ENCODE peak calls at places on chromosomes 5 and 9, in ten cellular contexts. One of them, this sample, is unnamed.

GRCh38 chr5:87029951-87030350 is 237.7 kb upstream of the RASA1 start:
- DNase-seq in bronchial epithelial cell: no peak
- DNase-seq in tibial artery: no peak
- DNase-seq in cardiac fibroblast: no peak
- DNase-seq in A549: no peak
- DNase-seq in uterus: no peak
- DNase-seq in foreskin fibroblast: no peak
- DNase-seq in SK-N-SH: no peak
- DNase-seq in AG10803: no peak
- DNase-seq in choroid plexus epithelial cell: no peak
- DNase-seq in this sample: no peak

GRCh38 chr5:148913985-148914421 is 87.6 kb downstream of the ADRB2 start:
- DNase-seq in foreskin fibroblast: peak
- DNase-seq in uterus: no peak
- DNase-seq in A549: no peak
- DNase-seq in tibial artery: no peak
- DNase-seq in cardiac fibroblast: peak
- DNase-seq in SK-N-SH: no peak
- DNase-seq in AG10803: peak
- DNase-seq in bronchial epithelial cell: peak
- DNase-seq in choroid plexus epithelial cell: peak
- DNase-seq in this sample: peak

GRCh38 chr5:95670568-95670967 is 12.2 kb downstream of the SPATA9 start:
- DNase-seq in AG10803: peak
- DNase-seq in A549: no peak
- DNase-seq in uterus: no peak
- DNase-seq in cardiac fibroblast: no peak
- DNase-seq in foreskin fibroblast: peak
- DNase-seq in bronchial epithelial cell: no peak
- DNase-seq in SK-N-SH: no peak
- DNase-seq in choroid plexus epithelial cell: peak
- DNase-seq in tibial artery: no peak
- DNase-seq in this sample: peak

GRCh38 chr5:53090229-53090628 is 19.3 kb downstream of the MOCS2 start:
- DNase-seq in choroid plexus epithelial cell: no peak
- DNase-seq in foreskin fibroblast: no peak
- DNase-seq in cardiac fibroblast: no peak
- DNase-seq in SK-N-SH: no peak
- DNase-seq in bronchial epithelial cell: no peak
- DNase-seq in tibial artery: no peak
- DNase-seq in A549: no peak
- DNase-seq in AG10803: no peak
- DNase-seq in uterus: no peak
- DNase-seq in this sample: no peak

GRCh38 chr5:33781286-33781685 is 110.5 kb downstream of the ADAMTS12 start:
- DNase-seq in tibial artery: no peak
- DNase-seq in uterus: no peak
- DNase-seq in cardiac fibroblast: peak
- DNase-seq in foreskin fibroblast: peak
- DNase-seq in choroid plexus epithelial cell: peak
- DNase-seq in bronchial epithelial cell: no peak
- DNase-seq in AG10803: peak
- DNase-seq in SK-N-SH: peak
- DNase-seq in A549: no peak
- DNase-seq in this sample: peak

GRCh38 chr9:19411316-19411715 is 2.5 kb downstream of the ACER2 start:
- DNase-seq in AG10803: no peak
- DNase-seq in uterus: no peak
- DNase-seq in choroid plexus epithelial cell: peak
- DNase-seq in A549: no peak
- DNase-seq in foreskin fibroblast: peak
- DNase-seq in tibial artery: no peak
- DNase-seq in SK-N-SH: no peak
- DNase-seq in cardiac fibroblast: peak
- DNase-seq in bronchial epithelial cell: no peak
- DNase-seq in this sample: peak

GRCh38 chr5:61030163-61030482 is 85.1 kb downstream of the NDUFAF2 start:
- DNase-seq in cardiac fibroblast: no peak
- DNase-seq in SK-N-SH: peak
- DNase-seq in AG10803: peak
- DNase-seq in bronchial epithelial cell: peak
- DNase-seq in A549: no peak
- DNase-seq in tibial artery: no peak
- DNase-seq in choroid plexus epithelial cell: no peak
- DNase-seq in uterus: no peak
- DNase-seq in foreskin fibroblast: peak
- DNase-seq in this sample: no peak

GRCh38 chr5:1820381-1820780 is 19.2 kb downstream of the NDUFS6 start:
- DNase-seq in bronchial epithelial cell: no peak
- DNase-seq in foreskin fibroblast: no peak
- DNase-seq in tibial artery: no peak
- DNase-seq in A549: no peak
- DNase-seq in AG10803: no peak
- DNase-seq in SK-N-SH: no peak
- DNase-seq in cardiac fibroblast: no peak
- DNase-seq in uterus: no peak
- DNase-seq in choroid plexus epithelial cell: no peak
- DNase-seq in this sample: no peak

GRCh38 chr5:96374653-96375052 is 58.4 kb downstream of the PCSK1 start:
- DNase-seq in SK-N-SH: no peak
- DNase-seq in uterus: no peak
- DNase-seq in tibial artery: no peak
- DNase-seq in choroid plexus epithelial cell: no peak
- DNase-seq in bronchial epithelial cell: no peak
- DNase-seq in cardiac fibroblast: no peak
- DNase-seq in foreskin fibroblast: no peak
- DNase-seq in AG10803: no peak
- DNase-seq in A549: no peak
- DNase-seq in this sample: no peak

GRCh38 chr9:32490601-32491000 is 35.4 kb downstream of the RIGI start:
- DNase-seq in choroid plexus epithelial cell: no peak
- DNase-seq in bronchial epithelial cell: no peak
- DNase-seq in SK-N-SH: no peak
- DNase-seq in foreskin fibroblast: no peak
- DNase-seq in cardiac fibroblast: no peak
- DNase-seq in AG10803: no peak
- DNase-seq in tibial artery: no peak
- DNase-seq in A549: no peak
- DNase-seq in uterus: no peak
- DNase-seq in this sample: no peak

GRCh38 chr5:17278931-17279330 is 61.5 kb downstream of the BASP1 start:
- DNase-seq in cardiac fibroblast: no peak
- DNase-seq in AG10803: no peak
- DNase-seq in A549: no peak
- DNase-seq in choroid plexus epithelial cell: no peak
- DNase-seq in SK-N-SH: no peak
- DNase-seq in foreskin fibroblast: no peak
- DNase-seq in uterus: no peak
- DNase-seq in tibial artery: no peak
- DNase-seq in bronchial epithelial cell: no peak
- DNase-seq in this sample: no peak

GRCh38 chr9:117413346-117414219 is 1.3 kb downstream of the ASTN2 start:
- DNase-seq in tibial artery: peak
- DNase-seq in bronchial epithelial cell: no peak
- DNase-seq in foreskin fibroblast: peak
- DNase-seq in cardiac fibroblast: no peak
- DNase-seq in AG10803: no peak
- DNase-seq in uterus: no peak
- DNase-seq in SK-N-SH: peak
- DNase-seq in A549: no peak
- DNase-seq in choroid plexus epithelial cell: no peak
- DNase-seq in this sample: no peak
- TF ChIP-seq CTCF in tibial artery: no peak
- TF ChIP-seq CTCF in bronchial epithelial cell: no peak
- TF ChIP-seq CTCF in foreskin fibroblast: no peak
- TF ChIP-seq CTCF in cardiac fibroblast: no peak
- TF ChIP-seq CTCF in AG10803: no peak
- TF ChIP-seq CTCF in uterus: no peak
- TF ChIP-seq CTCF in SK-N-SH: no peak
- TF ChIP-seq CTCF in A549: no peak
- TF ChIP-seq CTCF in choroid plexus epithelial cell: no peak
- TF ChIP-seq CTCF in this sample: no peak

GRCh38 chr9:78017294-78017693 is 14.3 kb downstream of the GNAQ start:
- DNase-seq in foreskin fibroblast: no peak
- DNase-seq in A549: no peak
- DNase-seq in cardiac fibroblast: no peak
- DNase-seq in bronchial epithelial cell: no peak
- DNase-seq in tibial artery: no peak
- DNase-seq in choroid plexus epithelial cell: no peak
- DNase-seq in AG10803: no peak
- DNase-seq in uterus: no peak
- DNase-seq in SK-N-SH: no peak
- DNase-seq in this sample: no peak
- H3K4me3 ChIP-seq in foreskin fibroblast: no peak
- H3K4me3 ChIP-seq in A549: no peak
- H3K4me3 ChIP-seq in cardiac fibroblast: no peak
- H3K4me3 ChIP-seq in bronchial epithelial cell: no peak
- H3K4me3 ChIP-seq in tibial artery: no peak
- H3K4me3 ChIP-seq in choroid plexus epithelial cell: no peak
- H3K4me3 ChIP-seq in AG10803: no peak
- H3K4me3 ChIP-seq in uterus: no peak
- H3K4me3 ChIP-seq in SK-N-SH: no peak
- H3K4me3 ChIP-seq in this sample: no peak

GRCh38 chr9:93819905-93820304 is 135.2 kb downstream of the BARX1 start:
- DNase-seq in A549: no peak
- DNase-seq in uterus: no peak
- DNase-seq in choroid plexus epithelial cell: no peak
- DNase-seq in SK-N-SH: peak
- DNase-seq in cardiac fibroblast: no peak
- DNase-seq in foreskin fibroblast: no peak
- DNase-seq in tibial artery: no peak
- DNase-seq in AG10803: no peak
- DNase-seq in bronchial epithelial cell: no peak
- DNase-seq in this sample: no peak

GRCh38 chr9:93822229-93822628 is 132.9 kb downstream of the BARX1 start:
- DNase-seq in cardiac fibroblast: no peak
- DNase-seq in SK-N-SH: peak
- DNase-seq in tibial artery: no peak
- DNase-seq in AG10803: no peak
- DNase-seq in choroid plexus epithelial cell: no peak
- DNase-seq in bronchial epithelial cell: no peak
- DNase-seq in uterus: no peak
- DNase-seq in A549: no peak
- DNase-seq in foreskin fibroblast: no peak
- DNase-seq in this sample: no peak

GRCh38 chr9:93821307-93821703 is 133.8 kb downstream of the BARX1 start:
- DNase-seq in SK-N-SH: peak
- DNase-seq in uterus: no peak
- DNase-seq in tibial artery: no peak
- DNase-seq in choroid plexus epithelial cell: no peak
- DNase-seq in bronchial epithelial cell: no peak
- DNase-seq in cardiac fibroblast: no peak
- DNase-seq in foreskin fibroblast: no peak
- DNase-seq in AG10803: no peak
- DNase-seq in A549: no peak
- DNase-seq in this sample: no peak

GRCh38 chr9:93818795-93819472 is 136.2 kb downstream of the BARX1 start:
- DNase-seq in A549: no peak
- DNase-seq in cardiac fibroblast: no peak
- DNase-seq in foreskin fibroblast: no peak
- DNase-seq in uterus: no peak
- DNase-seq in bronchial epithelial cell: no peak
- DNase-seq in SK-N-SH: peak
- DNase-seq in tibial artery: no peak
- DNase-seq in AG10803: no peak
- DNase-seq in choroid plexus epithelial cell: no peak
- DNase-seq in this sample: no peak

DNA sequence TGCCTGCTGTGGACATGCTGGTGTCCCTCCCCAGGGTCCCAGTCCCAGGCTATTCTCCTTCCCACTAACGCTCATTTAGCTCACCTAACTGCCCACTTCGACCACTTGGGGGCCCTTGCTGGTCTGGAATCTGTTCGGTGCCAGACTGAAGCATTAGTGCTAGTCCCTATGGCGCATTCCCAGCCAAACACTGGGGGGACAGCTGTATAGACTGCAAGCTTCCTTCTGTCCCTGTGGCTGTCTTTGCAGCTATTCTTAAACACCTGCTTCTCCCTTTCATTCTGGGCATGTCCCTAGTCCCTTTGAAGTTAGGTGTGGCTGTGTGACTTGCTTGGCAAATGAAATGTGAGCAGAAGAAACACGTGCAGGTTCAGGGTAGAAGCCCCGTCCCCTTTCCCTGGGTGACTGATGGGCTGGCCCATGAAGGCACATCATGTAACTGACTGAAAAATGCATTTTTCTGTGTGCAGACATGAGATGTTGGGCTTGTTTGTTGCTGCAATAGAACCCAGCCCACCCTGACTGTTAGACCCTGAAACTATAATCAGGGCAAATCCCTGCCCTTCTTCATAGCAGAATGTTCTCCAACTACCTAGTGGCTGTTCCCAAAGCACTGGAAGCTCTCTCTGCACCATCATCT is 134.4 kb downstream of the BARX1 start:
- DNase-seq in cardiac fibroblast: no peak
- DNase-seq in uterus: no peak
- DNase-seq in bronchial epithelial cell: no peak
- DNase-seq in SK-N-SH: peak
- DNase-seq in AG10803: no peak
- DNase-seq in A549: no peak
- DNase-seq in tibial artery: no peak
- DNase-seq in choroid plexus epithelial cell: no peak
- DNase-seq in foreskin fibroblast: no peak
- DNase-seq in this sample: no peak
- TF ChIP-seq CTCF in cardiac fibroblast: no peak
- TF ChIP-seq CTCF in uterus: no peak
- TF ChIP-seq CTCF in bronchial epithelial cell: no peak
- TF ChIP-seq CTCF in SK-N-SH: no peak
- TF ChIP-seq CTCF in AG10803: no peak
- TF ChIP-seq CTCF in A549: no peak
- TF ChIP-seq CTCF in tibial artery: no peak
- TF ChIP-seq CTCF in choroid plexus epithelial cell: no peak
- TF ChIP-seq CTCF in foreskin fibroblast: no peak
- TF ChIP-seq CTCF in this sample: peak

GRCh38 chr9:27770541-27770940 is 197.3 kb upstream of the C9orf72 start:
- DNase-seq in bronchial epithelial cell: no peak
- DNase-seq in cardiac fibroblast: no peak
- DNase-seq in foreskin fibroblast: no peak
- DNase-seq in SK-N-SH: no peak
- DNase-seq in A549: no peak
- DNase-seq in uterus: no peak
- DNase-seq in choroid plexus epithelial cell: no peak
- DNase-seq in AG10803: no peak
- DNase-seq in tibial artery: no peak
- DNase-seq in this sample: no peak

GRCh38 chr9:27765931-27766835 is 192.9 kb upstream of the C9orf72 start:
- DNase-seq in uterus: no peak
- DNase-seq in choroid plexus epithelial cell: peak
- DNase-seq in bronchial epithelial cell: no peak
- DNase-seq in tibial artery: no peak
- DNase-seq in cardiac fibroblast: no peak
- DNase-seq in A549: no peak
- DNase-seq in AG10803: no peak
- DNase-seq in SK-N-SH: no peak
- DNase-seq in foreskin fibroblast: no peak
- DNase-seq in this sample: no peak

GRCh38 chr9:27768781-27769180 is 195.5 kb upstream of the C9orf72 start:
- DNase-seq in SK-N-SH: no peak
- DNase-seq in bronchial epithelial cell: no peak
- DNase-seq in foreskin fibroblast: no peak
- DNase-seq in uterus: no peak
- DNase-seq in choroid plexus epithelial cell: no peak
- DNase-seq in cardiac fibroblast: no peak
- DNase-seq in A549: no peak
- DNase-seq in AG10803: no peak
- DNase-seq in tibial artery: no peak
- DNase-seq in this sample: no peak

GRCh38 chr9:27771803-27772545 is 198.7 kb upstream of the C9orf72 start:
- DNase-seq in uterus: no peak
- DNase-seq in bronchial epithelial cell: peak
- DNase-seq in AG10803: no peak
- DNase-seq in cardiac fibroblast: peak
- DNase-seq in tibial artery: no peak
- DNase-seq in A549: no peak
- DNase-seq in foreskin fibroblast: no peak
- DNase-seq in SK-N-SH: no peak
- DNase-seq in choroid plexus epithelial cell: peak
- DNase-seq in this sample: peak
- H3K4me3 ChIP-seq in uterus: no peak
- H3K4me3 ChIP-seq in bronchial epithelial cell: no peak
- H3K4me3 ChIP-seq in AG10803: no peak
- H3K4me3 ChIP-seq in cardiac fibroblast: no peak
- H3K4me3 ChIP-seq in tibial artery: no peak
- H3K4me3 ChIP-seq in A549: no peak
- H3K4me3 ChIP-seq in foreskin fibroblast: no peak
- H3K4me3 ChIP-seq in SK-N-SH: no peak
- H3K4me3 ChIP-seq in choroid plexus epithelial cell: no peak
- H3K4me3 ChIP-seq in this sample: no peak

This sample was measured in fibroblast of pulmonary artery.